ENCODE peak calls at places on chromosome 12, in nine cellular contexts. Q, S, U, F, G, V, I, K and Y are unnamed samples.
A peak's percentile ranks its signal among the peaks of the same experiment; 100 is the strongest.

GRCh38 chr12:57151741-57152407 is 4.5 kb upstream of the LRP1-AS start:
- DNase-seq in Q (peak; percentile 78), S (no peak), U (peak; percentile 91), F (no peak), G (no peak), V (no peak), I (no peak), K (peak; percentile 89), Y (no peak)

GRCh38 chr12:105060715-105061378 is 23.4 kb downstream of the ALDH1L2 start:
- DNase-seq in Q (no peak), S (no peak), U (no peak), F (no peak), G (no peak), V (no peak), I (no peak), K (no peak), Y (no peak)

GRCh38 chr12:118377005-118377890 is 893 bp downstream of the SUDS3 start:
- DNase-seq in Q (no peak), S (peak; percentile 4), U (no peak), F (no peak), G (no peak), V (peak; percentile 42), I (no peak), K (no peak), Y (no peak)

GRCh38 chr12:49808686-49809368 is 19.4 kb downstream of the NCKAP5L start:
- DNase-seq in Q (no peak), S (no peak), U (no peak), F (no peak), G (no peak), V (no peak), I (no peak), K (no peak), Y (no peak)

GRCh38 chr12:26226629-26227375 is 31.4 kb downstream of the SSPN start:
- DNase-seq in Q (peak; percentile 4), S (no peak), U (no peak), F (no peak), G (peak; percentile 70), V (no peak), I (no peak), K (no peak), Y (peak; percentile 69)

GRCh38 chr12:124273630-124274029 is 21.3 kb upstream of the RFLNA start:
- DNase-seq in Q (peak; percentile 22), S (no peak), U (no peak), F (no peak), G (no peak), V (peak; percentile 66), I (peak; percentile 37), K (peak; percentile 45), Y (no peak)

GRCh38 chr12:41850046-41850445 is 294.6 kb downstream of the GXYLT1 start:
- DNase-seq in Q (no peak), S (no peak), U (no peak), F (no peak), G (no peak), V (no peak), I (no peak), K (no peak), Y (no peak)

GRCh38 chr12:94553130-94553519 is 93.5 kb upstream of the CEP83 start:
- DNase-seq in Q (peak; percentile 25), S (no peak), U (peak; percentile 49), F (no peak), G (no peak), V (no peak), I (no peak), K (peak; percentile 85), Y (no peak)

GRCh38 chr12:41361791-41362190 is 173.7 kb downstream of the PDZRN4 start:
- DNase-seq in Q (no peak), S (no peak), U (no peak), F (no peak), G (no peak), V (no peak), I (no peak), K (no peak), Y (no peak)

GRCh38 chr12:96414637-96415036 is 14.4 kb upstream of the CDK17 start:
- DNase-seq in Q (no peak), S (no peak), U (no peak), F (no peak), G (no peak), V (no peak), I (no peak), K (no peak), Y (no peak)

GRCh38 chr12:6372403-6373003 is 2.9 kb downstream of the SCNN1A start:
- DNase-seq in Q (peak; percentile 83), S (no peak), U (peak; percentile 44), F (peak; percentile 58), G (no peak), V (no peak), I (no peak), K (peak; percentile 90), Y (no peak)

GRCh38 chr12:120247621-120248030 is 17.9 kb downstream of the PXN start:
- DNase-seq in Q (peak; percentile 92), S (no peak), U (no peak), F (no peak), G (no peak), V (no peak), I (no peak), K (no peak), Y (no peak)

GRCh38 chr12:105507311-105508035 is 177.0 kb downstream of the C12orf75 start:
- DNase-seq in Q (no peak), S (no peak), U (no peak), F (no peak), G (no peak), V (no peak), I (no peak), K (peak; percentile 28), Y (no peak)

GRCh38 chr12:79737875-79738718 is 47.3 kb upstream of the PAWR start:
- DNase-seq in Q (peak; percentile 34), S (no peak), U (peak; percentile 61), F (peak; percentile 19), G (no peak), V (peak; percentile 78), I (peak; percentile 16), K (peak; percentile 77), Y (no peak)

DNA sequence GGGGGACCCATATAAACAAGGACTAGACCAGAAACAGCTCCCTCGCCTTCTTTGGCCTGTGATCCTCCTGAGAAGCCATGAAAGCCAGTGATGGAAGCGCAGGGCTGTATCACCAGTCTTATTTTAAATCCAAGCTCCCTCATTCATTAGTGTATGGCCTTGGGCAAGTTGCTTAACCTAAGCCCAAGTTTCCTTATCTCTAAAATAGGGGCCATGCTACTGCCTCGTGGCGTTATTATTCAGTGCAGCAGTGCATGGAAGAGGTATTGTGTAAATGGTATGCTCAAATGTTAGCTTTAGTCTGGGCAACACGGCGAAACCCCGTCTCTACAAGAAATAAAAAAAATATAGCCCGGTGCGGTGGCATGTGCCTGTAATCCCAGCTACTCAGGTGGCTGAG is 9.9 kb downstream of the ESPL1 start:
- DNase-seq in Q (no peak), S (no peak), U (no peak), F (no peak), G (no peak), V (no peak), I (no peak), K (no peak), Y (no peak)
- TF ChIP-seq CTCF in Q (no peak), S (no peak), U (no peak), F (no peak), G (no peak), V (no peak), I (no peak), K (no peak), Y (no peak)

GRCh38 chr12:125549836-125550235 is 484.6 kb downstream of the AACS start:
- DNase-seq in Q (no peak), S (no peak), U (no peak), F (no peak), G (no peak), V (peak; percentile 14), I (no peak), K (no peak), Y (no peak)
- TF ChIP-seq CTCF in Q (peak; percentile 7), S (peak; percentile 21), U (peak; percentile 34), F (no peak), G (no peak), V (peak; percentile 76), I (peak; percentile 36), K (peak; percentile 37), Y (peak; percentile 59)

GRCh38 chr12:121749267-121749666 is 36.7 kb downstream of the TMEM120B start:
- DNase-seq in Q (no peak), S (no peak), U (no peak), F (no peak), G (no peak), V (no peak), I (no peak), K (no peak), Y (no peak)

GRCh38 chr12:121751034-121751433 is 38.5 kb downstream of the TMEM120B start:
- DNase-seq in Q (no peak), S (no peak), U (no peak), F (no peak), G (no peak), V (no peak), I (no peak), K (no peak), Y (no peak)

GRCh38 chr12:121748218-121748570 is 35.6 kb downstream of the TMEM120B start:
- DNase-seq in Q (no peak), S (no peak), U (no peak), F (no peak), G (no peak), V (no peak), I (no peak), K (no peak), Y (no peak)

GRCh38 chr12:121750507-121750955 is 38.0 kb downstream of the TMEM120B start:
- DNase-seq in Q (no peak), S (no peak), U (no peak), F (no peak), G (no peak), V (no peak), I (no peak), K (no peak), Y (no peak)

GRCh38 chr12:121748571-121749265 is 36.2 kb downstream of the TMEM120B start:
- DNase-seq in Q (peak; percentile 90), S (peak; percentile 4), U (no peak), F (no peak), G (no peak), V (no peak), I (no peak), K (peak; percentile 90), Y (no peak)
- TF ChIP-seq CTCF in Q (no peak), S (no peak), U (no peak), F (no peak), G (no peak), V (no peak), I (no peak), K (no peak), Y (no peak)

GRCh38 chr12:1799068-1799881 is 21.1 kb upstream of the LRTM2 start:
- DNase-seq in Q (no peak), S (no peak), U (no peak), F (no peak), G (no peak), V (no peak), I (no peak), K (no peak), Y (peak; percentile 67)

GRCh38 chr12:1801285-1801975 is 18.9 kb upstream of the LRTM2 start:
- DNase-seq in Q (no peak), S (no peak), U (no peak), F (no peak), G (no peak), V (no peak), I (no peak), K (no peak), Y (peak; percentile 62)

GRCh38 chr12:1798734-1799067 is 21.7 kb upstream of the LRTM2 start:
- DNase-seq in Q (no peak), S (no peak), U (no peak), F (no peak), G (no peak), V (no peak), I (no peak), K (no peak), Y (peak; percentile 60)

GRCh38 chr12:1799882-1800645 is 20.3 kb upstream of the LRTM2 start:
- DNase-seq in Q (no peak), S (no peak), U (no peak), F (no peak), G (no peak), V (no peak), I (no peak), K (no peak), Y (peak; percentile 59)

GRCh38 chr12:1800646-1801284 is 19.6 kb upstream of the LRTM2 start:
- DNase-seq in Q (no peak), S (no peak), U (no peak), F (no peak), G (no peak), V (peak; percentile 72), I (no peak), K (peak; percentile 30), Y (peak; percentile 62)
- TF ChIP-seq CTCF in Q (peak; percentile 52), S (no peak), U (peak; percentile 20), F (no peak), G (no peak), V (peak; percentile 71), I (peak; percentile 43), K (peak; percentile 63), Y (peak; percentile 40)